ENCODE peak calls at places on chromosomes 3 and 15, in seven cellular contexts. B is left lung, A is omental fat pad, E is tibial nerve, C is nephron progenitor cell, Y is osteocyte, W is heart left ventricle. Q is an unnamed sample.

GRCh38 chr3:193805448-193805847 is 212.4 kb downstream of the OPA1 start:
- DNase-seq in W (peak), B (no peak), C (no peak), A (peak), Y (peak), E (peak), Q (peak)

GRCh38 chr3:128404276-128405062 is 62.2 kb downstream of the DNAJB8 start:
- DNase-seq in Y (no peak), C (no peak), W (peak), E (no peak), A (no peak), B (no peak), Q (no peak)

GRCh38 chr3:114213262-114213668 is 24.1 kb downstream of the ZNF80 start:
- DNase-seq in E (no peak), A (no peak), W (no peak), Y (no peak), C (no peak), B (no peak), Q (no peak)

GRCh38 chr3:127844326-127844942 is 22.1 kb upstream of the MGLL start:
- DNase-seq in E (no peak), Y (peak), C (no peak), B (no peak), A (no peak), W (no peak), Q (no peak)

GRCh38 chr15:48634934-48635333 is 10.6 kb downstream of the FBN1 start:
- DNase-seq in C (no peak), W (no peak), Y (no peak), B (no peak), A (no peak), E (no peak), Q (no peak)

GRCh38 chr3:31014317-31015040 is 120.0 kb upstream of the GADL1 start:
- DNase-seq in C (no peak), W (no peak), B (no peak), A (no peak), Y (no peak), E (no peak), Q (no peak)

GRCh38 chr3:178059124-178059523 is 477.1 kb upstream of the KCNMB2 start:
- DNase-seq in A (no peak), W (no peak), C (no peak), B (no peak), E (no peak), Y (no peak), Q (no peak)

GRCh38 chr3:78754066-78754743 is 1013.6 kb downstream of the ROBO1 start:
- DNase-seq in C (no peak), Y (no peak), B (no peak), E (no peak), A (no peak), W (no peak), Q (no peak)

GRCh38 chr3:195850857-195851531 is 39.3 kb upstream of the MUC4 start:
- DNase-seq in Y (peak), B (peak), E (peak), W (peak), C (peak), A (peak), Q (peak)

DNA sequence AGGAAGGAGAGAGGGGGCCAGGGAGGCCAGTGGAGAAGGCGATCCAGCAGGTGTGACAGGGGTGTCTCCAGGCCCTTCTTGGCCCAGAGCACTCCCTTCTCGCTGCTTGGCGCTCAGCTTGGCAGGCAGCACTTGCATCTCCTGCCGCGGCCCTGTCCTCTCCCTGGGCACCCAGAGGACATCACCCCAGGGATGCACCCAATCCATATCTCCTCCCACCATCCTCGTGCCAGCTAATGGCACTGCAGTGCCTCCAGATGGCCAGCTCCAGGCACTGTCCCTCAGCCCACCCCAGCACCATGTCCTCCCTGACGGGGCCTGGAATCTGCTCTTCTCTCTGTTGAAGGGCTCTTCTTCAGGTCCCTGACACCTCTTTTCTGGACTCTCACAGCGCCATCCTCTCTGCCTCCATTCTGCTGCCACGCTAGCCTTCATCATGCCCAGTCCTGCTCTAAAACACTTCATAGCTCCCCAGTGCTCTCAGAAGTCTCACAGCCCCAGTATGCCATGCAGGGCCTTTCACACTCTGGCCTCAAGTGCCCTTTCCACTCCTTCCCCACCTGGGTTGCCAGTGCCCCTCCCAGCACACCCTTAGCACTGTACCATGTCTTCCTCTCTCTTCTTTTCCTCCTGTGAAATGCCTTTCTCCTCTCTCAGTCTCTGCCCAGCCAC is 106.8 kb upstream of the SLC6A11 start:
- DNase-seq in B (no peak), W (no peak), E (no peak), Y (no peak), C (no peak), A (no peak), Q (no peak)
- TF ChIP-seq CTCF in B (no peak), W (no peak), E (no peak), Y (no peak), C (no peak), A (no peak), Q (no peak)

DNA sequence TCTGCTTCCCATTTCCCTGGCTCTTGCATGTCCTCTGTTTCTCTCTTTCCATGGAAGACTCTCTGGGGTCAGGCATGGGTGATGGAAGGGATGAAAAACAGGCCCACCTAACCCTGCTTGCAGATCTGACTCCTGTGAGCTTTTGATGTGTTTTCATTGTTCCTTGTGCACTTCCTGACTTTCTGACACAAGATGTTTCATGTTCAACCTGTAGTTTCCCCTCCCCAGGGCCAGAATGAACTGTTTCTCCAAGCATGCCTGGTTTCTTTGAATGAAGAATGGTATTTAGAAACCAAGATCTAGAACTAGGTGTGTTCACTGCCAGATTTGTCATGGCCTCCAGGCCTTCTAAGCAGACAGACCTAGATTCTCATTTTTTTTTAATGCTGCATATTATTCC is 36.1 kb upstream of the CRTC3 start:
- DNase-seq in C (no peak), A (no peak), Y (no peak), E (no peak), W (no peak), B (no peak), Q (no peak)
- TF ChIP-seq CTCF in C (no peak), A (no peak), Y (no peak), E (no peak), W (no peak), B (no peak), Q (no peak)

DNA sequence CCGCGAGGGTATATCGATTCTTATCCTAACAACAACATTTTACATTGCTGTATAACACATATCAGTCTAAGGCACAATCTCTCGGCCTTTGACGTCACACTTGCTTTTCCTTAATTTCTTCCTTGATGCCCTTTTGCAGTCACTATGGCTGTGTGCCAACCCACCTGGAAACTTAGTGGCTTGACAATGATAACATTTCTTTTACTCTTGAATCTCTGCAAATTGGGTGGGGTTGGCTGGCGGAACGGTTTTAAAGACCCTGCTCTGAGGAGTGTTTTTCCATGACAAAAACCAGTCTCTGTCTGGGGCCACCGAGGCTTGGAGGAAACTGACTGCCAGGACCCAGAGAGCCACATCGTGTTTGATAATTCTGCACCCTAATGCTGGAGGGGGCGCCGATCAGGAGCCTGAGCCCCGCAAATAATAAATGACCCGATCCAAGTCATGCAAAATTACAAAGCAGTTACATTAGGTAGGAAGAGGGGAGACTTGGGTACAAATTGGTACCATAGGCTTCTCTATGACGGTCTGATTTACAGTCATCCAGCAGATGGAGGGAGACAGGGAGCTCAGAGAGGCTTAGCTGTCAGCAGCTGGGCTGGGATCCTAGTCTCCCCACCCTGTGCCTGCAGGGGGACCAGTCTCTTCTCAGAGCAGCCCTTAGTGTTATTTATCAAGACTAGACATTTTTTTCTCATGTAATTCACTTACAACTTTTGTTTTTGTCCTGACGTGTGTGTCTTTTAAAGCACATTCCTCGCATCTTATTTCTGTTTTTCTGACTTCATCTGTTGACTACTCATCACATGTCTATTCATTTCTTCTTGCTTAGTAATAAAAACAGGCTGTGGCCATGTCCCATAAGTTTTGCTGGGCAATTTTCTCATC is 115.8 kb downstream of the KLF13 start:
- DNase-seq in C (no peak), Y (peak), E (no peak), A (no peak), W (no peak), B (no peak), Q (no peak)
- TF ChIP-seq CTCF in C (no peak), Y (peak), E (peak), A (no peak), W (no peak), B (no peak), Q (no peak)

GRCh38 chr3:188792788-188793187 is 379.0 kb upstream of the TPRG1 start:
- DNase-seq in W (no peak), C (peak), Y (no peak), E (no peak), B (no peak), A (no peak), Q (no peak)
- TF ChIP-seq CTCF in W (no peak), C (peak), Y (peak), E (peak), B (no peak), A (no peak), Q (peak)

GRCh38 chr15:89444241-89444797 is 52.1 kb downstream of the RHCG start:
- DNase-seq in B (no peak), C (peak), E (no peak), W (no peak), A (no peak), Y (no peak), Q (no peak)
- TF ChIP-seq CTCF in B (no peak), C (no peak), E (no peak), W (no peak), A (no peak), Y (no peak), Q (no peak)

GRCh38 chr15:65676123-65676522 is 54.4 kb downstream of the SLC24A1 start:
- DNase-seq in A (no peak), C (no peak), W (no peak), E (no peak), Y (no peak), B (no peak), Q (no peak)
- TF ChIP-seq CTCF in A (no peak), C (no peak), W (no peak), E (no peak), Y (no peak), B (no peak), Q (no peak)

GRCh38 chr15:61702224-61703120 is 357.8 kb downstream of the VPS13C start:
- DNase-seq in E (no peak), C (no peak), A (no peak), Y (no peak), B (no peak), W (no peak), Q (no peak)
- TF ChIP-seq CTCF in E (no peak), C (no peak), A (no peak), Y (no peak), B (no peak), W (no peak), Q (no peak)

DNA sequence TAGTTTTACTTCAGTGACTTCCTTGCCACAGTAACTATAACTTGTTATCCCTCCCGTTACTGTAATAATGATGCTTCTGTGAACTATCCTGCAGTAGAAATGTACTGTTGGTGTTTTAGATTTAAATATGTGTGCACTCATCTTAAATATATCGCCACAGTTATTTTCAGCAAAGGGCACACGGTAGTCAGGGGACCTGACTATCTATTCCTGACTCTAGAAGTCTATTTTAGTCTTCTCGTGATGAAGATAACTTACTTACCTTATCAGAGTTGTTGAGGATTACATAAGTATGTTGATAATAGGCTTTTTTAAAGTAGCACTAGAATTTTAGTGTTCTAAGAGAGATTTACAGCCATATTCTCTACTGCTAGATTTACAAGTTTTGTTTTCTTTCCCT is 65.3 kb downstream of the ECT2 start:
- DNase-seq in C (no peak), Y (no peak), W (no peak), A (no peak), E (no peak), B (no peak), Q (no peak)
- TF ChIP-seq CTCF in C (no peak), Y (no peak), W (no peak), A (no peak), E (no peak), B (no peak), Q (no peak)

DNA sequence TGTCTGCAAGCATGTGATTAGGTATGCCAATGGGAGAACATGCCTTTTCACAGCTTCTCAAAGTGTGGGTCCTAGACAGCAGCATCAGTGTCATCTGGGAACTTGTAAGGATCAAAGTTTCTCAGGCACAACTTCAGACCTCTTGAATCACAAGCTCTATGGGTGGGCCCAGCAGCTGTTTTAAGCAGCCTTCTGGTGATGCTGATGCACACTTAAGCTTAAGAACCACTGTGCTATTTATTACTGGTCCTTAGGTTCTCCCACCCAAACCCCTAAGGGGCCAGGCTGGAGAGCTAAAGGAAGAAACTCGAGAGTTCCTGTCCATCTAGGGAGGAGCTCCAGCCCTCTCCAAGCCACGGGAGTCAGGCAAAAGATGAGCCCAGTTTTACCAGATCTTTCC is 453.9 kb upstream of the PROK2 start:
- DNase-seq in A (no peak), B (no peak), E (no peak), W (no peak), C (no peak), Y (no peak), Q (no peak)
- TF ChIP-seq CTCF in A (no peak), B (no peak), E (no peak), W (no peak), C (no peak), Y (no peak), Q (no peak)